ENCODE peak calls at places on chromosomes 2 and 18, in nine cellular contexts. L is NCI-H345, X is ascending aorta, S is activated T-cell treated with anti-CD3 and anti-CD28 coated beads for 48 hours, R is aorta, Z is Right ventricle myocardium superior, G is gastrocnemius medialis, B is H4, J is NCI-H446. I is an unnamed sample.

GRCh38 chr2:229133155-229133772 is 137.8 kb downstream of the PID1 start:
- DNase-seq in L (peak; percentile 72), X (no peak), S (no peak), R (no peak), Z (no peak), G (no peak), B (peak; percentile 36), J (no peak), I (peak; percentile 54)

GRCh38 chr2:178101321-178102079 is 10.7 kb upstream of the RBM45 start:
- DNase-seq in L (no peak), X (no peak), S (no peak), R (no peak), Z (no peak), G (no peak), B (no peak), J (no peak), I (no peak)

GRCh38 chr2:128320609-128321420 is 2.1 kb upstream of the HS6ST1 start:
- DNase-seq in L (no peak), X (peak; percentile 62), S (no peak), R (peak; percentile 72), Z (no peak), G (peak; percentile 43), B (peak; percentile 2), J (no peak), I (no peak)

GRCh38 chr2:239106314-239106908 is 258.5 kb downstream of the TWIST2 start:
- DNase-seq in L (peak; percentile 31), X (no peak), S (peak; percentile 6), R (no peak), Z (peak; percentile 75), G (no peak), B (peak; percentile 61), J (peak; percentile 56), I (peak; percentile 10)

GRCh38 chr18:79778291-79778791 is 19.4 kb upstream of the KCNG2 start:
- DNase-seq in L (no peak), X (peak; percentile 40), S (no peak), R (peak; percentile 68), Z (no peak), G (no peak), B (no peak), J (no peak), I (no peak)

GRCh38 chr18:76494181-76494540 is 881 bp downstream of the ZNF516 start:
- DNase-seq in L (peak; percentile 58), X (no peak), S (no peak), R (peak; percentile 76), Z (peak; percentile 62), G (peak; percentile 36), B (peak; percentile 17), J (no peak), I (peak; percentile 60)

GRCh38 chr2:187775651-187776050 is 221.4 kb upstream of the TFPI start:
- DNase-seq in L (no peak), X (no peak), S (no peak), R (no peak), Z (no peak), G (no peak), B (no peak), J (no peak), I (no peak)

GRCh38 chr2:191015831-191016230 is 1.9 kb upstream of the STAT1 start:
- DNase-seq in L (no peak), X (no peak), S (no peak), R (no peak), Z (no peak), G (no peak), B (no peak), J (no peak), I (no peak)

GRCh38 chr2:241180495-241180894 is 8.0 kb upstream of the ANO7 start:
- DNase-seq in L (no peak), X (no peak), S (no peak), R (no peak), Z (peak; percentile 26), G (no peak), B (no peak), J (no peak), I (no peak)

GRCh38 chr2:3142961-3143571 is 234.6 kb downstream of the EIPR1 start:
- DNase-seq in L (no peak), X (no peak), S (no peak), R (no peak), Z (no peak), G (no peak), B (no peak), J (peak; percentile 73), I (no peak)

GRCh38 chr2:20212871-20213503 is 11.9 kb downstream of the SDC1 start:
- DNase-seq in L (no peak), X (no peak), S (no peak), R (no peak), Z (peak; percentile 33), G (no peak), B (no peak), J (no peak), I (no peak)

GRCh38 chr2:134314202-134314601 is 60.3 kb downstream of the MGAT5 start:
- DNase-seq in L (no peak), X (no peak), S (no peak), R (no peak), Z (no peak), G (no peak), B (no peak), J (no peak), I (no peak)

GRCh38 chr2:120388222-120389035 is 42.5 kb downstream of the INHBB start:
- DNase-seq in L (no peak), X (peak; percentile 38), S (no peak), R (peak; percentile 19), Z (peak; percentile 30), G (no peak), B (no peak), J (no peak), I (no peak)

GRCh38 chr2:54773838-54774237 is 50.4 kb downstream of the EML6 start:
- DNase-seq in L (no peak), X (no peak), S (no peak), R (no peak), Z (no peak), G (no peak), B (peak; percentile 44), J (no peak), I (no peak)

GRCh38 chr2:65545818-65546217 is 113.4 kb upstream of the SPRED2 start:
- DNase-seq in L (no peak), X (no peak), S (no peak), R (no peak), Z (no peak), G (no peak), B (no peak), J (no peak), I (no peak)

GRCh38 chr2:166417669-166418068 is 41.9 kb upstream of the SCN9A start:
- DNase-seq in L (peak; percentile 11), X (no peak), S (no peak), R (no peak), Z (no peak), G (no peak), B (peak; percentile 58), J (peak; percentile 19), I (peak; percentile 10)

GRCh38 chr2:233267516-233268245 is 16.2 kb downstream of the ATG16L1 start:
- DNase-seq in L (no peak), X (peak; percentile 70), S (peak; percentile 52), R (no peak), Z (no peak), G (peak; percentile 25), B (no peak), J (no peak), I (no peak)

GRCh38 chr2:155310589-155310988 is 612.1 kb downstream of the KCNJ3 start:
- DNase-seq in L (peak; percentile 21), X (no peak), S (no peak), R (no peak), Z (no peak), G (no peak), B (peak; percentile 23), J (peak; percentile 72), I (peak; percentile 75)

GRCh38 chr2:179571721-179572120 is 289.7 kb downstream of the ZNF385B start:
- DNase-seq in L (no peak), X (no peak), S (no peak), R (no peak), Z (no peak), G (peak; percentile 26), B (peak; percentile 65), J (no peak), I (no peak)

GRCh38 chr2:84486436-84487115 is 27.5 kb upstream of the SUCLG1 start:
- DNase-seq in L (peak; percentile 78), X (no peak), S (no peak), R (no peak), Z (no peak), G (no peak), B (peak; percentile 29), J (peak; percentile 44), I (peak; percentile 0)

GRCh38 chr18:14086459-14087231 is 45.6 kb downstream of the ZNF519 start:
- DNase-seq in L (peak; percentile 68), X (no peak), S (no peak), R (no peak), Z (no peak), G (no peak), B (peak; percentile 40), J (peak; percentile 66), I (peak; percentile 11)

GRCh38 chr2:45876611-45877010 is 225.1 kb downstream of the PRKCE start:
- DNase-seq in L (no peak), X (no peak), S (no peak), R (no peak), Z (no peak), G (no peak), B (no peak), J (no peak), I (no peak)

GRCh38 chr2:37326866-37327634 is 2.4 kb upstream of the PRKD3 start:
- DNase-seq in L (no peak), X (no peak), S (no peak), R (no peak), Z (no peak), G (no peak), B (no peak), J (no peak), I (no peak)

GRCh38 chr2:133360190-133360589 is 208.1 kb downstream of the NCKAP5 start:
- DNase-seq in L (no peak), X (no peak), S (no peak), R (no peak), Z (no peak), G (no peak), B (no peak), J (no peak), I (no peak)

GRCh38 chr2:128868686-128869551 is 550.3 kb upstream of the HS6ST1 start:
- DNase-seq in L (no peak), X (no peak), S (no peak), R (no peak), Z (no peak), G (no peak), B (peak; percentile 13), J (no peak), I (no peak)

GRCh38 chr18:4394700-4395099 is 60.4 kb downstream of the DLGAP1 start:
- DNase-seq in L (no peak), X (no peak), S (no peak), R (no peak), Z (no peak), G (no peak), B (no peak), J (no peak), I (no peak)

GRCh38 chr2:205721057-205721767 is 38.9 kb downstream of the NRP2 start:
- DNase-seq in L (no peak), X (no peak), S (no peak), R (no peak), Z (no peak), G (no peak), B (no peak), J (peak; percentile 14), I (no peak)

GRCh38 chr2:42342061-42342794 is 18.8 kb downstream of the COX7A2L start:
- DNase-seq in L (no peak), X (peak; percentile 88), S (no peak), R (no peak), Z (no peak), G (peak; percentile 63), B (peak; percentile 51), J (no peak), I (no peak)

GRCh38 chr2:162221064-162221463 is 22.2 kb downstream of the FAP start:
- DNase-seq in L (no peak), X (peak; percentile 88), S (peak; percentile 52), R (peak; percentile 91), Z (peak; percentile 75), G (peak; percentile 47), B (peak; percentile 37), J (peak; percentile 44), I (no peak)

GRCh38 chr2:37619957-37620295 is 51.5 kb downstream of the CDC42EP3 start:
- DNase-seq in L (no peak), X (no peak), S (no peak), R (no peak), Z (no peak), G (no peak), B (no peak), J (no peak), I (no peak)

GRCh38 chr2:108215794-108216211 is 24.0 kb upstream of the SULT1C3 start:
- DNase-seq in L (peak; percentile 33), X (no peak), S (no peak), R (no peak), Z (no peak), G (no peak), B (peak; percentile 45), J (peak; percentile 31), I (no peak)